ENCODE peak calls at places on chromosomes 4 and X, in five cellular contexts. H is OCI-LY7, C is GM23248, T is HCT116, B is hepatocyte. P is an unnamed sample. For H3K9me2, the result is how much of the 10 kb centered on the place peaks cover.

GRCh38 chrX:108735087-108735679 is 1.2 kb downstream of the IRS4 start:
- DNase-seq in C (no peak), T (no peak), B (peak), H (no peak), P (no peak)

GRCh38 chr4:4425119-4425690 is 38.3 kb downstream of the NSG1 start:
- DNase-seq in T (no peak), H (no peak), C (peak), B (no peak), P (no peak)

GRCh38 chr4:125388653-125389052 is 73.9 kb downstream of the FAT4 start:
- DNase-seq in T (no peak), B (no peak), H (no peak), C (peak), P (no peak)

GRCh38 chr4:123398803-123399637 is 2.4 kb downstream of the SPRY1 start:
- DNase-seq in H (peak), T (peak), C (peak), B (peak), P (no peak)

GRCh38 chrX:115023139-115023538 is 5.7 kb upstream of the IL13RA2 start:
- DNase-seq in H (no peak), T (peak), C (peak), B (peak), P (no peak)

GRCh38 chr4:80082693-80083092 is 9.7 kb upstream of the ANTXR2 start:
- DNase-seq in C (peak), H (no peak), T (no peak), B (no peak), P (no peak)

GRCh38 chr4:47538516-47538915 is 53.4 kb downstream of the ATP10D start:
- DNase-seq in T (no peak), C (peak), H (no peak), B (no peak), P (no peak)

GRCh38 chrX:124518888-124519287 is 172.5 kb downstream of the SH2D1A start:
- DNase-seq in H (no peak), C (peak), T (no peak), B (no peak), P (no peak)

GRCh38 chr4:139508581-139509237 is 47.3 kb downstream of the SETD7 start:
- DNase-seq in B (no peak), T (no peak), C (no peak), H (no peak), P (no peak)

GRCh38 chrX:125757794-125758564 is 408.1 kb downstream of the DCAF12L2 start:
- DNase-seq in T (no peak), B (no peak), H (no peak), C (no peak), P (no peak)
- H3K4me3 ChIP-seq in T (no peak), B (no peak), H (no peak), C (no peak), P (no peak)

GRCh38 chr4:151799417-151800030 is 38.7 kb upstream of the GATB start:
- DNase-seq in T (no peak), H (no peak), C (no peak), B (peak), P (no peak)

GRCh38 chr4:151797131-151797530 is 36.3 kb upstream of the GATB start:
- DNase-seq in B (no peak), T (no peak), C (peak), H (no peak), P (no peak)

GRCh38 chr4:151797853-151798252 is 37.0 kb upstream of the GATB start:
- DNase-seq in B (no peak), C (peak), T (no peak), H (no peak), P (no peak)

GRCh38 chr4:151796106-151796505 is 35.3 kb upstream of the GATB start:
- DNase-seq in H (no peak), C (no peak), B (no peak), T (no peak), P (no peak)

DNA sequence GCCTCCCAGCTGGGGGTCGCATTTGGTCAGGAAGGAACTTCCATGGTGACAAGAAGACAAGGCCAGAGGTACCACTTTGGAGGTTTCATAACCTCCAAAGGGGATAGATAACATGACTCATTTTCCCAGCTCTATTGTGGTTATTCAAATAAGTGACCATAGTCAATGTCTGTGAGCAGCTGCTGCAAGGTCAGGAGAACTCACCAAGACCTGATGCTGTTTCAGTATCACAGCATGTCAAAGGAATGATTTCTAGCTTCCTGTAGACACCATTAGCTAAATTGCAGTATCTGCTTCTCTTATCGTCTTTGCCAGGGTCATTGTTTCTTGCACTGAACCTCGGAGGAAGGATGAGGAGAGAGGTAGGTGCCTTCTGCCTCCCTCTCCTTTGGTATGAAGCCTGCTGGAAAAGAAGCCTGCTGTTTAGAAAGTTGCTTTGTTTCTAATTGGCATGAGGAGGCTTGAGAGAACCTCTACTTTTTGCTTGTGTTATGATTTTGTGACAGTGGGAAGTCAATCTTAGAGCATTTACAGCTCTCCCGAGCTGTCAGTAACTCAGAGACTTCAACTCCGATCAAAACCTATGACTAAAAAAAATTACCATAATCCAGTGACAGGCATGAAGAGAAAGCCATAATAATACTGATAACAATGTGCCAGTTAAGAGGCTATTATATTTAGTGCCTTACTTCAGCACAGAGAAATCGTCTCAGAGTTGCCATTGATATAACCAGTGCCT is 38.0 kb upstream of the GATB start:
- DNase-seq in C (peak), T (no peak), H (no peak), B (no peak), P (no peak)
- H3K9me2 ChIP-seq in C (under half), T (under half), H (under half), B (under half), P (under half)

GRCh38 chrX:103839404-103839803 is 7.3 kb upstream of the RAB9B start:
- DNase-seq in B (no peak), T (no peak), C (peak), H (no peak), P (no peak)

GRCh38 chrX:103849558-103849957 is 17.5 kb upstream of the RAB9B start:
- DNase-seq in B (no peak), T (no peak), C (no peak), H (no peak), P (no peak)

GRCh38 chrX:103847174-103847870 is 15.3 kb upstream of the RAB9B start:
- DNase-seq in C (peak), H (no peak), B (no peak), T (no peak), P (no peak)

GRCh38 chrX:103846395-103846794 is 14.3 kb upstream of the RAB9B start:
- DNase-seq in C (peak), B (no peak), T (no peak), H (no peak), P (no peak)

GRCh38 chrX:103845165-103845653 is 13.2 kb upstream of the RAB9B start:
- DNase-seq in H (peak), B (peak), C (peak), T (peak), P (peak)
- H3K4me3 ChIP-seq in H (no peak), B (no peak), C (peak), T (no peak), P (no peak)

GRCh38 chr4:24213936-24214335 is 324.1 kb upstream of the PPARGC1A start:
- DNase-seq in H (no peak), C (no peak), B (no peak), T (no peak), P (no peak)
- H3K9me2 ChIP-seq in H (under half), C (under half), B (under half), T (under half), P (under half)

GRCh38 chrX:64206556-64207162 is 1.2 kb upstream of the AMER1 start:
- DNase-seq in H (peak), C (peak), B (peak), T (no peak), P (no peak)
- H3K4me3 ChIP-seq in H (peak), C (peak), B (peak), T (peak), P (peak)

GRCh38 chr4:1593458-1593857 is 90.7 kb downstream of the FAM53A start:
- DNase-seq in C (no peak), H (no peak), T (no peak), B (no peak), P (no peak)
- H3K9me2 ChIP-seq in C (under half), H (under half), T (under half), B (under half), P (under half)

GRCh38 chrX:10090319-10090718 is 66.5 kb upstream of the CLCN4 start:
- DNase-seq in T (no peak), B (no peak), C (no peak), H (no peak), P (no peak)
- H3K4me3 ChIP-seq in T (no peak), B (no peak), C (no peak), H (no peak), P (no peak)

GRCh38 chr4:1230316-1230715 is 18.6 kb downstream of the CTBP1 start:
- DNase-seq in B (no peak), C (no peak), H (no peak), T (no peak), P (no peak)

GRCh38 chr4:1227817-1228216 is 21.1 kb downstream of the CTBP1 start:
- DNase-seq in C (no peak), B (no peak), H (no peak), T (no peak), P (no peak)

GRCh38 chr4:1231637-1232360 is 17.1 kb downstream of the CTBP1 start:
- DNase-seq in T (no peak), C (peak), B (no peak), H (no peak), P (no peak)

GRCh38 chr4:1230971-1231636 is 17.8 kb downstream of the CTBP1 start:
- DNase-seq in C (no peak), T (no peak), H (no peak), B (no peak), P (no peak)

GRCh38 chr4:1229117-1229849 is 19.6 kb downstream of the CTBP1 start:
- DNase-seq in B (no peak), C (no peak), H (no peak), T (no peak), P (no peak)
- H3K9me2 ChIP-seq in B (under half), C (under half), H (under half), T (under half), P (under half)

DNA sequence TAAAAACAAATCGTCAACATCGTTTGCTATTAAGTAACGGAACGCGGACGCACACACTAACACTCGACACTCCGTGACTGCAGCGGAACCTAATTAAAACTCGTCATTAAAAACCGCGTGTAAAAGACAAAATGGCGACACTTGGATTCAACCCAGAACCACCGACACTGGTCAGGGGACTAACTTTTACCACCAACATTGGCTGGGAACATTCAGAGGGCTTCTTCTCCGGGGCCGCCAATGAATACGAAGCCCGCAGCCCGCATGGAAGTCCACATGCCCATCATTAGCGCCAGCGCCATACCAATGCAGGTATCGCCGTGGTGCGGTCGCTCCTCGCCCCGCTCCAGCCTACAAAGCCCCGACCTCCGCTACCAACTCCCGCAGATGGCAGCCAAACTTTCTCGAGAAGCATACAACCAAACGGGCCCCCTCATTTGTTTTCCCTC is 498 bp downstream of the RBMX start:
- DNase-seq in B (no peak), C (peak), T (no peak), H (peak), P (peak)
- H3K4me3 ChIP-seq in B (peak), C (peak), T (peak), H (peak), P (peak)

P was measured in Karpas-422.